ENCODE peak calls at places on chromosome 6, in six cellular contexts. U is RPMI7951, X is HT1080, O is ureter, N is HFFc6, W is non-pigmented ciliary epithelial cell. K is an unnamed sample.

GRCh38 chr6:13803581-13803980 is 10.8 kb downstream of the MCUR1 start:
- DNase-seq in U (no peak), X (no peak), O (no peak), N (no peak), W (no peak), K (no peak)

GRCh38 chr6:142853244-142854180 is 91.5 kb downstream of the HIVEP2 start:
- DNase-seq in U (peak; percentile 74), X (peak; percentile 46), O (no peak), N (no peak), W (no peak), K (no peak)

GRCh38 chr6:136067731-136068341 is 182.3 kb downstream of the MTFR2 start:
- DNase-seq in U (peak; percentile 54), X (peak; percentile 75), O (no peak), N (peak; percentile 19), W (no peak), K (no peak)

GRCh38 chr6:88760091-88760490 is 203.3 kb downstream of the RNGTT start:
- DNase-seq in U (no peak), X (no peak), O (no peak), N (no peak), W (no peak), K (no peak)

GRCh38 chr6:53349209-53349693 is 501 bp upstream of the ELOVL5 start:
- DNase-seq in U (no peak), X (peak; percentile 1), O (no peak), N (no peak), W (no peak), K (no peak)

GRCh38 chr6:24990227-24990843 is 54.6 kb upstream of the RIPOR2 start:
- DNase-seq in U (no peak), X (peak; percentile 40), O (no peak), N (peak; percentile 13), W (no peak), K (no peak)

GRCh38 chr6:56756219-56756789 is 113.6 kb upstream of the DST start:
- DNase-seq in U (no peak), X (no peak), O (no peak), N (no peak), W (no peak), K (no peak)

GRCh38 chr6:80163754-80164187 is 57.3 kb downstream of the BCKDHB start:
- DNase-seq in U (peak; percentile 72), X (peak; percentile 86), O (no peak), N (peak; percentile 68), W (no peak), K (no peak)

GRCh38 chr6:113018351-113019151 is 671.4 kb downstream of the RFPL4B start:
- DNase-seq in U (peak; percentile 98), X (peak; percentile 72), O (peak; percentile 64), N (peak; percentile 89), W (peak; percentile 72), K (no peak)

GRCh38 chr6:82237013-82237412 is 10.5 kb downstream of the IBTK start:
- DNase-seq in U (no peak), X (no peak), O (no peak), N (no peak), W (no peak), K (no peak)

GRCh38 chr6:57267586-57268293 is 45.6 kb upstream of the RAB23 start:
- DNase-seq in U (peak; percentile 97), X (peak; percentile 96), O (no peak), N (peak; percentile 98), W (peak; percentile 98), K (no peak)

GRCh38 chr6:169449221-169449620 is 195.6 kb upstream of the THBS2 start:
- DNase-seq in U (no peak), X (no peak), O (no peak), N (no peak), W (no peak), K (no peak)

GRCh38 chr6:137157601-137158000 is 15.8 kb downstream of the IL22RA2 start:
- DNase-seq in U (peak; percentile 26), X (no peak), O (peak; percentile 48), N (no peak), W (no peak), K (no peak)

GRCh38 chr6:15994814-15995459 is 133.9 kb upstream of the MYLIP start:
- DNase-seq in U (no peak), X (no peak), O (no peak), N (no peak), W (no peak), K (no peak)

GRCh38 chr6:71482742-71483141 is 194.1 kb downstream of the OGFRL1 start:
- DNase-seq in U (peak; percentile 47), X (no peak), O (no peak), N (no peak), W (no peak), K (no peak)